ENCODE peak calls at places on chromosomes 13 and 19, in six cellular contexts. I, D, P, R, O and J are unnamed samples.

GRCh38 chr13:40665061-40665753 is 1.2 kb downstream of the FOXO1 start:
- DNase-seq in R (no peak), D (peak), I (no peak), O (no peak), P (peak), J (peak)

GRCh38 chr13:71798723-71799122 is 68.3 kb downstream of the DACH1 start:
- DNase-seq in R (no peak), P (no peak), O (no peak), I (no peak), D (peak), J (no peak)

GRCh38 chr13:76968041-76968440 is 19.7 kb downstream of the ACOD1 start:
- DNase-seq in O (no peak), D (no peak), P (no peak), R (no peak), I (no peak), J (no peak)

GRCh38 chr19:39193785-39194184 is 3.0 kb upstream of the NCCRP1 start:
- DNase-seq in O (no peak), I (no peak), P (no peak), D (no peak), R (no peak), J (no peak)

GRCh38 chr19:35704218-35704617 is at the start of gene ZBTB32:
- DNase-seq in R (no peak), I (no peak), O (no peak), P (no peak), D (no peak), J (no peak)

GRCh38 chr13:21043898-21044297 is 17.5 kb downstream of the LATS2 start:
- DNase-seq in D (peak), R (no peak), I (no peak), O (no peak), P (no peak), J (no peak)

GRCh38 chr13:89746554-89746953 is 1600.9 kb upstream of the MIR17HG start:
- DNase-seq in O (no peak), D (no peak), P (no peak), R (no peak), I (no peak), J (no peak)

GRCh38 chr13:43132228-43132627 is 108.8 kb downstream of the DNAJC15 start:
- DNase-seq in P (no peak), D (peak), R (no peak), I (peak), O (no peak), J (no peak)

GRCh38 chr13:27481766-27482165 is 31.4 kb upstream of the MTIF3 start:
- DNase-seq in O (no peak), R (peak), D (peak), P (no peak), I (peak), J (no peak)